ENCODE peak calls at places on chromosomes 7 and 10, in eight cellular contexts. One of them, this sample, is unnamed.

GRCh38 chr7:114970308-114970707 is 48.4 kb downstream of the MDFIC start:
- DNase-seq in HFF-Myc: no peak
- DNase-seq in suprapubic skin: no peak
- DNase-seq in GM12864: no peak
- DNase-seq in small intestine: no peak
- DNase-seq in CD4-positive, alpha-beta memory T cell: peak; percentile 16
- DNase-seq in PC-9: no peak
- DNase-seq in fibroblast of villous mesenchyme: no peak
- DNase-seq in this sample: no peak

GRCh38 chr10:31036209-31036608 is 4.5 kb upstream of the ZNF438 start:
- DNase-seq in HFF-Myc: peak; percentile 36
- DNase-seq in suprapubic skin: no peak
- DNase-seq in GM12864: no peak
- DNase-seq in small intestine: no peak
- DNase-seq in CD4-positive, alpha-beta memory T cell: no peak
- DNase-seq in PC-9: no peak
- DNase-seq in fibroblast of villous mesenchyme: peak; percentile 43
- DNase-seq in this sample: no peak

GRCh38 chr7:67364441-67365017 is 367.9 kb downstream of the TYW1 start:
- DNase-seq in HFF-Myc: no peak
- DNase-seq in suprapubic skin: no peak
- DNase-seq in GM12864: no peak
- DNase-seq in small intestine: no peak
- DNase-seq in CD4-positive, alpha-beta memory T cell: no peak
- DNase-seq in PC-9: no peak
- DNase-seq in fibroblast of villous mesenchyme: no peak
- DNase-seq in this sample: no peak

GRCh38 chr7:22948770-22949169 is 65.2 kb downstream of the HYCC1 start:
- DNase-seq in HFF-Myc: no peak
- DNase-seq in suprapubic skin: no peak
- DNase-seq in GM12864: no peak
- DNase-seq in small intestine: peak; percentile 13
- DNase-seq in CD4-positive, alpha-beta memory T cell: no peak
- DNase-seq in PC-9: no peak
- DNase-seq in fibroblast of villous mesenchyme: no peak
- DNase-seq in this sample: no peak

GRCh38 chr10:95476482-95477174 is 84.5 kb downstream of the SORBS1 start:
- DNase-seq in HFF-Myc: no peak
- DNase-seq in suprapubic skin: no peak
- DNase-seq in GM12864: no peak
- DNase-seq in small intestine: no peak
- DNase-seq in CD4-positive, alpha-beta memory T cell: no peak
- DNase-seq in PC-9: no peak
- DNase-seq in fibroblast of villous mesenchyme: no peak
- DNase-seq in this sample: no peak

GRCh38 chr7:131042269-131043160 is 285.2 kb upstream of the MKLN1 start:
- DNase-seq in HFF-Myc: no peak
- DNase-seq in suprapubic skin: no peak
- DNase-seq in GM12864: no peak
- DNase-seq in small intestine: no peak
- DNase-seq in CD4-positive, alpha-beta memory T cell: no peak
- DNase-seq in PC-9: no peak
- DNase-seq in fibroblast of villous mesenchyme: peak; percentile 28
- DNase-seq in this sample: no peak

GRCh38 chr7:252981-253380 is 37.0 kb upstream of the FOXL3 start:
- DNase-seq in HFF-Myc: no peak
- DNase-seq in suprapubic skin: no peak
- DNase-seq in GM12864: no peak
- DNase-seq in small intestine: no peak
- DNase-seq in CD4-positive, alpha-beta memory T cell: no peak
- DNase-seq in PC-9: no peak
- DNase-seq in fibroblast of villous mesenchyme: no peak
- DNase-seq in this sample: no peak

GRCh38 chr10:84264611-84265141 is 19.8 kb downstream of the RGR start:
- DNase-seq in HFF-Myc: no peak
- DNase-seq in suprapubic skin: no peak
- DNase-seq in GM12864: no peak
- DNase-seq in small intestine: peak; percentile 50
- DNase-seq in CD4-positive, alpha-beta memory T cell: peak; percentile 58
- DNase-seq in PC-9: peak; percentile 68
- DNase-seq in fibroblast of villous mesenchyme: peak; percentile 47
- DNase-seq in this sample: peak; percentile 32

GRCh38 chr10:51860257-51860656 is 160.9 kb upstream of the CSTF2T start:
- DNase-seq in HFF-Myc: no peak
- DNase-seq in suprapubic skin: peak; percentile 70
- DNase-seq in GM12864: no peak
- DNase-seq in small intestine: peak; percentile 1
- DNase-seq in CD4-positive, alpha-beta memory T cell: no peak
- DNase-seq in PC-9: no peak
- DNase-seq in fibroblast of villous mesenchyme: peak; percentile 19
- DNase-seq in this sample: no peak

GRCh38 chr10:14653271-14654161 is 121.2 kb downstream of the FAM107B start:
- DNase-seq in HFF-Myc: peak; percentile 55
- DNase-seq in suprapubic skin: no peak
- DNase-seq in GM12864: no peak
- DNase-seq in small intestine: no peak
- DNase-seq in CD4-positive, alpha-beta memory T cell: peak; percentile 71
- DNase-seq in PC-9: peak; percentile 80
- DNase-seq in fibroblast of villous mesenchyme: peak; percentile 94
- DNase-seq in this sample: peak; percentile 38

GRCh38 chr7:27168265-27168947 is 3.1 kb upstream of the HOXA9 start:
- DNase-seq in HFF-Myc: no peak
- DNase-seq in suprapubic skin: peak; percentile 79
- DNase-seq in GM12864: no peak
- DNase-seq in small intestine: no peak
- DNase-seq in CD4-positive, alpha-beta memory T cell: no peak
- DNase-seq in PC-9: no peak
- DNase-seq in fibroblast of villous mesenchyme: peak; percentile 86
- DNase-seq in this sample: no peak

GRCh38 chr10:120963053-120963533 is 111.9 kb downstream of the WDR11 start:
- DNase-seq in HFF-Myc: no peak
- DNase-seq in suprapubic skin: no peak
- DNase-seq in GM12864: no peak
- DNase-seq in small intestine: peak; percentile 43
- DNase-seq in CD4-positive, alpha-beta memory T cell: no peak
- DNase-seq in PC-9: no peak
- DNase-seq in fibroblast of villous mesenchyme: no peak
- DNase-seq in this sample: no peak

GRCh38 chr7:6571160-6571779 is 6.0 kb upstream of the ZDHHC4 start:
- DNase-seq in HFF-Myc: no peak
- DNase-seq in suprapubic skin: no peak
- DNase-seq in GM12864: peak; percentile 21
- DNase-seq in small intestine: no peak
- DNase-seq in CD4-positive, alpha-beta memory T cell: no peak
- DNase-seq in PC-9: no peak
- DNase-seq in fibroblast of villous mesenchyme: no peak
- DNase-seq in this sample: no peak

GRCh38 chr7:2803755-2804154 is 40.4 kb downstream of the GNA12 start:
- DNase-seq in HFF-Myc: no peak
- DNase-seq in suprapubic skin: no peak
- DNase-seq in GM12864: no peak
- DNase-seq in small intestine: no peak
- DNase-seq in CD4-positive, alpha-beta memory T cell: no peak
- DNase-seq in PC-9: no peak
- DNase-seq in fibroblast of villous mesenchyme: peak; percentile 22
- DNase-seq in this sample: no peak

GRCh38 chr7:144814326-144814725 is 21.5 kb downstream of the TPK1 start:
- DNase-seq in HFF-Myc: no peak
- DNase-seq in suprapubic skin: no peak
- DNase-seq in GM12864: no peak
- DNase-seq in small intestine: no peak
- DNase-seq in CD4-positive, alpha-beta memory T cell: no peak
- DNase-seq in PC-9: no peak
- DNase-seq in fibroblast of villous mesenchyme: no peak
- DNase-seq in this sample: no peak

GRCh38 chr10:62582098-62582705 is 208.0 kb downstream of the ZNF365 start:
- DNase-seq in HFF-Myc: no peak
- DNase-seq in suprapubic skin: no peak
- DNase-seq in GM12864: no peak
- DNase-seq in small intestine: no peak
- DNase-seq in CD4-positive, alpha-beta memory T cell: no peak
- DNase-seq in PC-9: no peak
- DNase-seq in fibroblast of villous mesenchyme: peak; percentile 74
- DNase-seq in this sample: no peak

GRCh38 chr10:110852255-110852896 is 19.4 kb upstream of the PDCD4 start:
- DNase-seq in HFF-Myc: no peak
- DNase-seq in suprapubic skin: no peak
- DNase-seq in GM12864: no peak
- DNase-seq in small intestine: peak; percentile 95
- DNase-seq in CD4-positive, alpha-beta memory T cell: no peak
- DNase-seq in PC-9: peak; percentile 26
- DNase-seq in fibroblast of villous mesenchyme: no peak
- DNase-seq in this sample: no peak

GRCh38 chr10:12221323-12222298 is 25.6 kb downstream of the CDC123 start:
- DNase-seq in HFF-Myc: no peak
- DNase-seq in suprapubic skin: no peak
- DNase-seq in GM12864: no peak
- DNase-seq in small intestine: peak; percentile 16
- DNase-seq in CD4-positive, alpha-beta memory T cell: no peak
- DNase-seq in PC-9: peak; percentile 33
- DNase-seq in fibroblast of villous mesenchyme: peak; percentile 16
- DNase-seq in this sample: no peak

GRCh38 chr7:33550363-33550762 is 355.0 kb upstream of the BMPER start:
- DNase-seq in HFF-Myc: no peak
- DNase-seq in suprapubic skin: no peak
- DNase-seq in GM12864: no peak
- DNase-seq in small intestine: no peak
- DNase-seq in CD4-positive, alpha-beta memory T cell: no peak
- DNase-seq in PC-9: no peak
- DNase-seq in fibroblast of villous mesenchyme: no peak
- DNase-seq in this sample: no peak

GRCh38 chr7:48091506-48092433 is 2.7 kb downstream of the UPP1 start:
- DNase-seq in HFF-Myc: no peak
- DNase-seq in suprapubic skin: no peak
- DNase-seq in GM12864: no peak
- DNase-seq in small intestine: no peak
- DNase-seq in CD4-positive, alpha-beta memory T cell: no peak
- DNase-seq in PC-9: no peak
- DNase-seq in fibroblast of villous mesenchyme: no peak
- DNase-seq in this sample: no peak

GRCh38 chr7:15417341-15417988 is 144.3 kb downstream of the AGMO start:
- DNase-seq in HFF-Myc: no peak
- DNase-seq in suprapubic skin: no peak
- DNase-seq in GM12864: no peak
- DNase-seq in small intestine: no peak
- DNase-seq in CD4-positive, alpha-beta memory T cell: no peak
- DNase-seq in PC-9: no peak
- DNase-seq in fibroblast of villous mesenchyme: no peak
- DNase-seq in this sample: no peak

DNA sequence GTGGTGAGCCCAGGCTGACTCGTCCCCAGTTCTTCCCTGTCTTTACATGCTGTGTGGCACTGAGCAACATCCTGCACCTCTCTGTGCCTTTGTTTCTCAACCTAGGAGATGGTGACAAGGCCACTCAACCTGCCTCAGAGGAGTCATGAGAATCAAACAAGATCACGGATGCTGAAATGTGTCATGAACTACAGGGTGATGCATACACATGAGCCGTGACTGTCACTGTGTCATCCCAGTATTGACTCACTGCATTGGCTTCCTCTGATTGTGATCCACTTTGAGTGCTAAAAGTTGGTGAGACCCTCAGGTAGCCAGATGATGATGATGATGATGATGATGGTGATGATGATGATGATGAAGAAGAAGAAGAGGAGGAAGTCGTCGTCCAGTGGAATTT is 11.5 kb downstream of the C10orf71 start:
- DNase-seq in HFF-Myc: no peak
- DNase-seq in suprapubic skin: no peak
- DNase-seq in GM12864: no peak
- DNase-seq in small intestine: no peak
- DNase-seq in CD4-positive, alpha-beta memory T cell: no peak
- DNase-seq in PC-9: no peak
- DNase-seq in fibroblast of villous mesenchyme: no peak
- DNase-seq in this sample: no peak
- H3K4me3 ChIP-seq in HFF-Myc: no peak overlapping the region
- H3K4me3 ChIP-seq in suprapubic skin: no peak overlapping the region
- H3K4me3 ChIP-seq in GM12864: no peak overlapping the region
- H3K4me3 ChIP-seq in small intestine: no peak overlapping the region
- H3K4me3 ChIP-seq in CD4-positive, alpha-beta memory T cell: no peak overlapping the region
- H3K4me3 ChIP-seq in PC-9: no peak overlapping the region
- H3K4me3 ChIP-seq in fibroblast of villous mesenchyme: no peak overlapping the region
- H3K4me3 ChIP-seq in this sample: no peak overlapping the region

GRCh38 chr7:1459512-1459892 is 232 bp upstream of the MICALL2 start:
- DNase-seq in HFF-Myc: peak; percentile 85
- DNase-seq in suprapubic skin: peak; percentile 100
- DNase-seq in GM12864: peak; percentile 82
- DNase-seq in small intestine: peak; percentile 99
- DNase-seq in CD4-positive, alpha-beta memory T cell: peak; percentile 99
- DNase-seq in PC-9: peak; percentile 100
- DNase-seq in fibroblast of villous mesenchyme: peak; percentile 99
- DNase-seq in this sample: peak; percentile 95
- H3K4me3 ChIP-seq in HFF-Myc: peak overlapping the region; percentile 66
- H3K4me3 ChIP-seq in suprapubic skin: peak overlapping the region; percentile 91
- H3K4me3 ChIP-seq in GM12864: peak overlapping the region; percentile 70
- H3K4me3 ChIP-seq in small intestine: peak overlapping the region; percentile 19
- H3K4me3 ChIP-seq in CD4-positive, alpha-beta memory T cell: no peak overlapping the region
- H3K4me3 ChIP-seq in PC-9: peak overlapping the region; percentile 97
- H3K4me3 ChIP-seq in fibroblast of villous mesenchyme: peak overlapping the region; percentile 84
- H3K4me3 ChIP-seq in this sample: peak overlapping the region; percentile 92

GRCh38 chr7:1663857-1664651 is 6.0 kb upstream of the ELFN1 start:
- DNase-seq in HFF-Myc: no peak
- DNase-seq in suprapubic skin: peak; percentile 62
- DNase-seq in GM12864: no peak
- DNase-seq in small intestine: no peak
- DNase-seq in CD4-positive, alpha-beta memory T cell: no peak
- DNase-seq in PC-9: no peak
- DNase-seq in fibroblast of villous mesenchyme: no peak
- DNase-seq in this sample: no peak
- H3K4me3 ChIP-seq in HFF-Myc: no peak overlapping the region
- H3K4me3 ChIP-seq in suprapubic skin: peak overlapping the region; percentile 58
- H3K4me3 ChIP-seq in GM12864: no peak overlapping the region
- H3K4me3 ChIP-seq in small intestine: no peak overlapping the region
- H3K4me3 ChIP-seq in CD4-positive, alpha-beta memory T cell: no peak overlapping the region
- H3K4me3 ChIP-seq in PC-9: no peak overlapping the region
- H3K4me3 ChIP-seq in fibroblast of villous mesenchyme: no peak overlapping the region
- H3K4me3 ChIP-seq in this sample: no peak overlapping the region

GRCh38 chr10:301536-301935 is 166.3 kb downstream of the ZMYND11 start:
- DNase-seq in HFF-Myc: no peak
- DNase-seq in suprapubic skin: no peak
- DNase-seq in GM12864: no peak
- DNase-seq in small intestine: no peak
- DNase-seq in CD4-positive, alpha-beta memory T cell: no peak
- DNase-seq in PC-9: no peak
- DNase-seq in fibroblast of villous mesenchyme: no peak
- DNase-seq in this sample: no peak

GRCh38 chr10:299969-300368 is 164.7 kb downstream of the ZMYND11 start:
- DNase-seq in HFF-Myc: no peak
- DNase-seq in suprapubic skin: no peak
- DNase-seq in GM12864: no peak
- DNase-seq in small intestine: no peak
- DNase-seq in CD4-positive, alpha-beta memory T cell: no peak
- DNase-seq in PC-9: no peak
- DNase-seq in fibroblast of villous mesenchyme: no peak
- DNase-seq in this sample: no peak

GRCh38 chr10:298033-298432 is 162.8 kb downstream of the ZMYND11 start:
- DNase-seq in HFF-Myc: no peak
- DNase-seq in suprapubic skin: no peak
- DNase-seq in GM12864: no peak
- DNase-seq in small intestine: no peak
- DNase-seq in CD4-positive, alpha-beta memory T cell: no peak
- DNase-seq in PC-9: no peak
- DNase-seq in fibroblast of villous mesenchyme: no peak
- DNase-seq in this sample: no peak

GRCh38 chr10:305034-305433 is 169.8 kb downstream of the ZMYND11 start:
- DNase-seq in HFF-Myc: no peak
- DNase-seq in suprapubic skin: no peak
- DNase-seq in GM12864: no peak
- DNase-seq in small intestine: no peak
- DNase-seq in CD4-positive, alpha-beta memory T cell: no peak
- DNase-seq in PC-9: no peak
- DNase-seq in fibroblast of villous mesenchyme: no peak
- DNase-seq in this sample: no peak

GRCh38 chr10:299512-299911 is 164.3 kb downstream of the ZMYND11 start:
- DNase-seq in HFF-Myc: no peak
- DNase-seq in suprapubic skin: no peak
- DNase-seq in GM12864: no peak
- DNase-seq in small intestine: no peak
- DNase-seq in CD4-positive, alpha-beta memory T cell: no peak
- DNase-seq in PC-9: no peak
- DNase-seq in fibroblast of villous mesenchyme: no peak
- DNase-seq in this sample: no peak
- H3K4me3 ChIP-seq in HFF-Myc: no peak overlapping the region
- H3K4me3 ChIP-seq in suprapubic skin: no peak overlapping the region
- H3K4me3 ChIP-seq in GM12864: no peak overlapping the region
- H3K4me3 ChIP-seq in small intestine: no peak overlapping the region
- H3K4me3 ChIP-seq in CD4-positive, alpha-beta memory T cell: no peak overlapping the region
- H3K4me3 ChIP-seq in PC-9: no peak overlapping the region
- H3K4me3 ChIP-seq in fibroblast of villous mesenchyme: no peak overlapping the region
- H3K4me3 ChIP-seq in this sample: no peak overlapping the region

This sample was measured in AG04450.